ENCODE peak calls at places on chromosomes 5 and 9, in four cellular contexts. One of them, this sample, is unnamed.

GRCh38 chr5:158054388-158055092 is 195.6 kb upstream of the CLINT1 start:
- DNase-seq in NCI-H774: no peak
- DNase-seq in mesendoderm: no peak
- DNase-seq in T-helper 9 cell: no peak
- DNase-seq in this sample: no peak

GRCh38 chr5:122313001-122313402 is 965 bp downstream of the SNCAIP start:
- DNase-seq in NCI-H774: no peak
- DNase-seq in mesendoderm: no peak
- DNase-seq in T-helper 9 cell: no peak
- DNase-seq in this sample: no peak

GRCh38 chr5:38551020-38552017 is 5.1 kb downstream of the LIFR start:
- DNase-seq in mesendoderm: peak
- DNase-seq in NCI-H774: peak
- DNase-seq in T-helper 9 cell: no peak
- DNase-seq in this sample: peak

GRCh38 chr5:135034963-135035677 is 1.1 kb upstream of the PITX1 start:
- DNase-seq in T-helper 9 cell: no peak
- DNase-seq in NCI-H774: no peak
- DNase-seq in mesendoderm: no peak
- DNase-seq in this sample: no peak

GRCh38 chr9:24479266-24479665 is 66.4 kb downstream of the IZUMO3 start:
- DNase-seq in NCI-H774: no peak
- DNase-seq in mesendoderm: no peak
- DNase-seq in T-helper 9 cell: no peak
- DNase-seq in this sample: no peak

GRCh38 chr9:91207889-91208651 is 153.6 kb downstream of the AUH start:
- DNase-seq in NCI-H774: peak
- DNase-seq in mesendoderm: no peak
- DNase-seq in T-helper 9 cell: no peak
- DNase-seq in this sample: no peak

GRCh38 chr9:82148849-82149544 is 160.4 kb downstream of the SPATA31D1 start:
- DNase-seq in mesendoderm: no peak
- DNase-seq in NCI-H774: no peak
- DNase-seq in T-helper 9 cell: no peak
- DNase-seq in this sample: no peak

GRCh38 chr9:1231998-1232919 is 182.1 kb downstream of the DMRT2 start:
- DNase-seq in mesendoderm: no peak
- DNase-seq in T-helper 9 cell: no peak
- DNase-seq in NCI-H774: no peak
- DNase-seq in this sample: no peak

GRCh38 chr5:151924564-151925395 is at the start of gene GLRA1:
- DNase-seq in T-helper 9 cell: peak
- DNase-seq in NCI-H774: peak
- DNase-seq in mesendoderm: peak
- DNase-seq in this sample: peak

GRCh38 chr9:134189475-134190231 is 25.3 kb upstream of the RNU6ATAC start:
- DNase-seq in mesendoderm: no peak
- DNase-seq in T-helper 9 cell: no peak
- DNase-seq in NCI-H774: no peak
- DNase-seq in this sample: no peak

GRCh38 chr5:116492776-116493175 is 81.8 kb downstream of the SEMA6A start:
- DNase-seq in mesendoderm: peak
- DNase-seq in T-helper 9 cell: no peak
- DNase-seq in NCI-H774: no peak
- DNase-seq in this sample: no peak

GRCh38 chr5:6311568-6312501 is 66.5 kb downstream of the MED10 start:
- DNase-seq in mesendoderm: no peak
- DNase-seq in T-helper 9 cell: no peak
- DNase-seq in NCI-H774: no peak
- DNase-seq in this sample: no peak

This sample was measured in hippocampal formation.